ENCODE peak calls at places on chromosomes 11 and 22, in eight cellular contexts. One of them, this sample, is unnamed.

GRCh38 chr11:69892986-69893555 is 73.9 kb upstream of the FGF3 start:
- ATAC-seq in K562: no peak
- ATAC-seq in HepG2: peak; percentile 15
- ATAC-seq in GM23338: no peak
- ATAC-seq in upper lobe of left lung: no peak
- ATAC-seq in Panc1: peak; percentile 16
- ATAC-seq in GM12878: no peak
- ATAC-seq in HCT116: no peak
- ATAC-seq in this sample: no peak

GRCh38 chr22:37263966-37264887 is 18.1 kb upstream of the CYTH4 start:
- ATAC-seq in GM12878: no peak
- ATAC-seq in GM23338: no peak
- ATAC-seq in Panc1: no peak
- ATAC-seq in HepG2: no peak
- ATAC-seq in HCT116: no peak
- ATAC-seq in upper lobe of left lung: no peak
- ATAC-seq in K562: no peak
- ATAC-seq in this sample: no peak

GRCh38 chr22:32202539-32203180 is 2.2 kb downstream of the RFPL2 start:
- ATAC-seq in upper lobe of left lung: peak; percentile 27
- ATAC-seq in GM23338: peak; percentile 31
- ATAC-seq in GM12878: peak; percentile 79
- ATAC-seq in K562: peak; percentile 69
- ATAC-seq in Panc1: peak; percentile 73
- ATAC-seq in HepG2: peak; percentile 75
- ATAC-seq in HCT116: peak; percentile 55
- ATAC-seq in this sample: no peak

GRCh38 chr11:39745401-39745800 is 1714.1 kb downstream of the LRRC4C start:
- ATAC-seq in HCT116: no peak
- ATAC-seq in GM23338: no peak
- ATAC-seq in Panc1: no peak
- ATAC-seq in GM12878: no peak
- ATAC-seq in K562: no peak
- ATAC-seq in upper lobe of left lung: no peak
- ATAC-seq in HepG2: peak; percentile 65
- ATAC-seq in this sample: no peak

GRCh38 chr22:34135749-34136148 is 215.5 kb upstream of the LARGE1 start:
- ATAC-seq in GM23338: no peak
- ATAC-seq in HepG2: no peak
- ATAC-seq in HCT116: no peak
- ATAC-seq in upper lobe of left lung: no peak
- ATAC-seq in GM12878: no peak
- ATAC-seq in K562: no peak
- ATAC-seq in Panc1: no peak
- ATAC-seq in this sample: no peak

GRCh38 chr22:36406139-36406538 is 18.4 kb upstream of the MYH9 start:
- ATAC-seq in GM23338: no peak
- ATAC-seq in K562: no peak
- ATAC-seq in GM12878: peak; percentile 14
- ATAC-seq in upper lobe of left lung: peak; percentile 12
- ATAC-seq in HCT116: no peak
- ATAC-seq in HepG2: no peak
- ATAC-seq in Panc1: no peak
- ATAC-seq in this sample: no peak

GRCh38 chr22:38450234-38450797 is 4.7 kb downstream of the KCNJ4 start:
- ATAC-seq in K562: no peak
- ATAC-seq in HepG2: no peak
- ATAC-seq in GM12878: no peak
- ATAC-seq in upper lobe of left lung: no peak
- ATAC-seq in GM23338: peak; percentile 9
- ATAC-seq in Panc1: no peak
- ATAC-seq in HCT116: no peak
- ATAC-seq in this sample: no peak

GRCh38 chr11:19868281-19868821 is 155.7 kb downstream of the NAV2 start:
- ATAC-seq in K562: no peak
- ATAC-seq in HepG2: no peak
- ATAC-seq in Panc1: no peak
- ATAC-seq in GM23338: no peak
- ATAC-seq in HCT116: no peak
- ATAC-seq in upper lobe of left lung: peak; percentile 23
- ATAC-seq in GM12878: no peak
- ATAC-seq in this sample: peak; percentile 86

GRCh38 chr22:39613549-39613921 is 43.0 kb downstream of the CACNA1I start:
- ATAC-seq in GM12878: no peak
- ATAC-seq in K562: no peak
- ATAC-seq in GM23338: no peak
- ATAC-seq in HCT116: no peak
- ATAC-seq in upper lobe of left lung: no peak
- ATAC-seq in HepG2: no peak
- ATAC-seq in Panc1: no peak
- ATAC-seq in this sample: no peak

GRCh38 chr22:39616781-39617180 is 46.2 kb downstream of the CACNA1I start:
- ATAC-seq in Panc1: no peak
- ATAC-seq in GM23338: peak; percentile 48
- ATAC-seq in GM12878: no peak
- ATAC-seq in upper lobe of left lung: no peak
- ATAC-seq in K562: no peak
- ATAC-seq in HepG2: no peak
- ATAC-seq in HCT116: peak; percentile 30
- ATAC-seq in this sample: no peak

GRCh38 chr22:39616051-39616450 is 45.5 kb downstream of the CACNA1I start:
- ATAC-seq in upper lobe of left lung: no peak
- ATAC-seq in Panc1: no peak
- ATAC-seq in GM23338: no peak
- ATAC-seq in HCT116: no peak
- ATAC-seq in GM12878: no peak
- ATAC-seq in K562: no peak
- ATAC-seq in HepG2: no peak
- ATAC-seq in this sample: no peak

GRCh38 chr22:39612811-39613548 is 42.4 kb downstream of the CACNA1I start:
- ATAC-seq in HepG2: no peak
- ATAC-seq in GM12878: no peak
- ATAC-seq in GM23338: no peak
- ATAC-seq in Panc1: no peak
- ATAC-seq in K562: no peak
- ATAC-seq in HCT116: no peak
- ATAC-seq in upper lobe of left lung: no peak
- ATAC-seq in this sample: no peak

GRCh38 chr22:39614442-39614841 is 43.9 kb downstream of the CACNA1I start:
- ATAC-seq in GM23338: no peak
- ATAC-seq in K562: no peak
- ATAC-seq in GM12878: no peak
- ATAC-seq in HepG2: no peak
- ATAC-seq in upper lobe of left lung: no peak
- ATAC-seq in HCT116: no peak
- ATAC-seq in Panc1: no peak
- ATAC-seq in this sample: no peak
- TF ChIP-seq CTCF in GM23338: no peak
- TF ChIP-seq CTCF in K562: no peak
- TF ChIP-seq CTCF in GM12878: no peak
- TF ChIP-seq CTCF in HepG2: no peak
- TF ChIP-seq CTCF in upper lobe of left lung: no peak
- TF ChIP-seq CTCF in HCT116: no peak
- TF ChIP-seq CTCF in Panc1: no peak
- TF ChIP-seq CTCF in this sample: no peak

GRCh38 chr11:85685820-85686459 is at the start of gene CCDC89:
- ATAC-seq in GM12878: peak; percentile 48
- ATAC-seq in Panc1: peak; percentile 50
- ATAC-seq in HepG2: peak; percentile 86
- ATAC-seq in K562: peak; percentile 58
- ATAC-seq in HCT116: peak; percentile 69
- ATAC-seq in upper lobe of left lung: peak; percentile 96
- ATAC-seq in GM23338: peak; percentile 61
- ATAC-seq in this sample: peak; percentile 98

GRCh38 chr11:85685131-85685819 is 720 bp downstream of the CCDC89 start:
- ATAC-seq in Panc1: peak; percentile 40
- ATAC-seq in GM12878: no peak
- ATAC-seq in upper lobe of left lung: peak; percentile 1
- ATAC-seq in HepG2: peak; percentile 79
- ATAC-seq in GM23338: peak; percentile 21
- ATAC-seq in HCT116: no peak
- ATAC-seq in K562: peak; percentile 49
- ATAC-seq in this sample: no peak

GRCh38 chr11:85679581-85679980 is 6.4 kb downstream of the CCDC89 start:
- ATAC-seq in Panc1: no peak
- ATAC-seq in GM23338: no peak
- ATAC-seq in HepG2: no peak
- ATAC-seq in HCT116: no peak
- ATAC-seq in upper lobe of left lung: no peak
- ATAC-seq in GM12878: no peak
- ATAC-seq in K562: no peak
- ATAC-seq in this sample: no peak

GRCh38 chr11:85680897-85681296 is 5.1 kb downstream of the CCDC89 start:
- ATAC-seq in HCT116: no peak
- ATAC-seq in Panc1: no peak
- ATAC-seq in GM12878: peak; percentile 25
- ATAC-seq in HepG2: no peak
- ATAC-seq in GM23338: peak; percentile 83
- ATAC-seq in K562: no peak
- ATAC-seq in upper lobe of left lung: no peak
- ATAC-seq in this sample: no peak

GRCh38 chr11:85682330-85683305 is 3.4 kb downstream of the CCDC89 start:
- ATAC-seq in GM23338: peak; percentile 24
- ATAC-seq in Panc1: peak; percentile 75
- ATAC-seq in upper lobe of left lung: peak; percentile 69
- ATAC-seq in K562: peak; percentile 62
- ATAC-seq in HepG2: peak; percentile 44
- ATAC-seq in HCT116: no peak
- ATAC-seq in GM12878: peak; percentile 95
- ATAC-seq in this sample: no peak
- TF ChIP-seq POLR2AphosphoS5 in GM23338: no peak
- TF ChIP-seq POLR2AphosphoS5 in Panc1: peak; percentile 85
- TF ChIP-seq POLR2AphosphoS5 in upper lobe of left lung: no peak
- TF ChIP-seq POLR2AphosphoS5 in K562: no peak
- TF ChIP-seq POLR2AphosphoS5 in HepG2: peak; percentile 28
- TF ChIP-seq POLR2AphosphoS5 in HCT116: no peak
- TF ChIP-seq POLR2AphosphoS5 in GM12878: peak; percentile 47
- TF ChIP-seq POLR2AphosphoS5 in this sample: peak; percentile 35

GRCh38 chr11:43830928-43831440 is 49.6 kb upstream of the ALKBH3 start:
- ATAC-seq in GM12878: no peak
- ATAC-seq in upper lobe of left lung: peak; percentile 87
- ATAC-seq in HepG2: peak; percentile 87
- ATAC-seq in GM23338: no peak
- ATAC-seq in Panc1: peak; percentile 99
- ATAC-seq in HCT116: peak; percentile 95
- ATAC-seq in K562: no peak
- ATAC-seq in this sample: peak; percentile 87

GRCh38 chr11:43823851-43824250 is 56.8 kb upstream of the ALKBH3 start:
- ATAC-seq in GM23338: no peak
- ATAC-seq in HepG2: no peak
- ATAC-seq in K562: no peak
- ATAC-seq in Panc1: no peak
- ATAC-seq in GM12878: no peak
- ATAC-seq in upper lobe of left lung: no peak
- ATAC-seq in HCT116: no peak
- ATAC-seq in this sample: no peak

GRCh38 chr11:43823316-43823715 is 57.3 kb upstream of the ALKBH3 start:
- ATAC-seq in Panc1: no peak
- ATAC-seq in GM12878: no peak
- ATAC-seq in HCT116: no peak
- ATAC-seq in GM23338: no peak
- ATAC-seq in K562: no peak
- ATAC-seq in upper lobe of left lung: no peak
- ATAC-seq in HepG2: no peak
- ATAC-seq in this sample: no peak

GRCh38 chr11:43819926-43820325 is 60.7 kb upstream of the ALKBH3 start:
- ATAC-seq in GM23338: no peak
- ATAC-seq in K562: no peak
- ATAC-seq in Panc1: no peak
- ATAC-seq in HCT116: no peak
- ATAC-seq in GM12878: peak; percentile 75
- ATAC-seq in upper lobe of left lung: no peak
- ATAC-seq in HepG2: no peak
- ATAC-seq in this sample: no peak

DNA sequence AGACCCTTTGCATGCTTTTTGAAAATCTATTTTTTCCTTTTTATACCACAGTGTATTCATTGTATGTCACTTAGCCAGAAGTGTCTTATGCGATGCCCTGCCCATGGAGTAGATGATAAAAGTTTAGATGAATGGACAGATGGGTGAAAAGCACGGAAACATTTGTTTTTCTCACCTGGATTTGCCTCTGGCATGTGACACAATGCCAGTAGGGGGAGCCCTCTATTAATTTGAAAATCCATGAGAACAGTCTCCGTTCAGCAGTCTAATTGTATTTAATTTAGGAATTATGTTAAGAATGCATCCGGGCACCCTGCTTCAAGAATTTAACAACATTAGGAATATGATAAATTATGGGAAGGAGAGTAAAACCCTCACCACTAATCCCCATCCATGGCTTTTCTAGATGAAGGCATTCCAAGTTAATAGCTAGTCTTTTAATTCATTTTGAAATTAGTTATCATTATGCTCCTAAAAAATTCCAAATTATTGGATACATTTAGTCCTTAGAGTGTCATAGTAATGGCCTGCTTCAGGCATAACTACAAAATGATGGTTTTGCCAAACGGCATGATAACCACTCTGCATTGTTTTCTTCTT is 55.3 kb upstream of the ALKBH3 start:
- ATAC-seq in HepG2: peak; percentile 64
- ATAC-seq in K562: peak; percentile 80
- ATAC-seq in GM12878: no peak
- ATAC-seq in upper lobe of left lung: no peak
- ATAC-seq in Panc1: peak; percentile 66
- ATAC-seq in HCT116: peak; percentile 67
- ATAC-seq in GM23338: peak; percentile 36
- ATAC-seq in this sample: no peak
- TF ChIP-seq CTCF in HepG2: peak; percentile 48
- TF ChIP-seq CTCF in K562: peak; percentile 77
- TF ChIP-seq CTCF in GM12878: peak; percentile 57
- TF ChIP-seq CTCF in upper lobe of left lung: peak; percentile 39
- TF ChIP-seq CTCF in Panc1: peak; percentile 86
- TF ChIP-seq CTCF in HCT116: peak; percentile 58
- TF ChIP-seq CTCF in GM23338: peak; percentile 90
- TF ChIP-seq CTCF in this sample: peak; percentile 51

GRCh38 chr11:124174001-124174400 is 9.1 kb upstream of the OR10D3 start:
- ATAC-seq in HCT116: no peak
- ATAC-seq in Panc1: no peak
- ATAC-seq in GM23338: peak; percentile 89
- ATAC-seq in K562: peak; percentile 54
- ATAC-seq in HepG2: peak; percentile 64
- ATAC-seq in upper lobe of left lung: no peak
- ATAC-seq in GM12878: no peak
- ATAC-seq in this sample: no peak

GRCh38 chr11:124167852-124168251 is 15.3 kb upstream of the OR10D3 start:
- ATAC-seq in Panc1: no peak
- ATAC-seq in HepG2: no peak
- ATAC-seq in HCT116: no peak
- ATAC-seq in GM12878: no peak
- ATAC-seq in GM23338: peak; percentile 80
- ATAC-seq in K562: no peak
- ATAC-seq in upper lobe of left lung: no peak
- ATAC-seq in this sample: no peak

GRCh38 chr11:124172599-124172998 is 10.5 kb upstream of the OR10D3 start:
- ATAC-seq in GM23338: no peak
- ATAC-seq in GM12878: no peak
- ATAC-seq in HCT116: no peak
- ATAC-seq in HepG2: no peak
- ATAC-seq in Panc1: no peak
- ATAC-seq in K562: no peak
- ATAC-seq in upper lobe of left lung: no peak
- ATAC-seq in this sample: no peak

GRCh38 chr11:124170801-124171586 is 12.2 kb upstream of the OR10D3 start:
- ATAC-seq in GM12878: no peak
- ATAC-seq in GM23338: peak; percentile 86
- ATAC-seq in HCT116: no peak
- ATAC-seq in Panc1: no peak
- ATAC-seq in HepG2: no peak
- ATAC-seq in upper lobe of left lung: no peak
- ATAC-seq in K562: peak; percentile 98
- ATAC-seq in this sample: no peak

GRCh38 chr11:124172076-124172475 is 11.1 kb upstream of the OR10D3 start:
- ATAC-seq in GM12878: no peak
- ATAC-seq in HepG2: no peak
- ATAC-seq in K562: peak; percentile 27
- ATAC-seq in HCT116: no peak
- ATAC-seq in Panc1: no peak
- ATAC-seq in upper lobe of left lung: no peak
- ATAC-seq in GM23338: no peak
- ATAC-seq in this sample: no peak
- TF ChIP-seq POLR2AphosphoS5 in GM12878: no peak
- TF ChIP-seq POLR2AphosphoS5 in HepG2: no peak
- TF ChIP-seq POLR2AphosphoS5 in K562: no peak
- TF ChIP-seq POLR2AphosphoS5 in HCT116: no peak
- TF ChIP-seq POLR2AphosphoS5 in Panc1: no peak
- TF ChIP-seq POLR2AphosphoS5 in upper lobe of left lung: no peak
- TF ChIP-seq POLR2AphosphoS5 in GM23338: no peak
- TF ChIP-seq POLR2AphosphoS5 in this sample: no peak